ENCODE peak calls at places on chromosomes 4 and X, in five cellular contexts. One of them, this sample, is unnamed.

GRCh38 chr4:26039950-26040349 is 125.9 kb downstream of the SMIM20 start:
- DNase-seq in BJ: no peak
- DNase-seq in GM20000: no peak
- DNase-seq in cardiac fibroblast: peak
- DNase-seq in right atrium auricular region: no peak
- DNase-seq in this sample: no peak

GRCh38 chr4:87839309-87839946 is 6.7 kb downstream of the MEPE start:
- DNase-seq in cardiac fibroblast: peak
- DNase-seq in BJ: no peak
- DNase-seq in right atrium auricular region: peak
- DNase-seq in GM20000: peak
- DNase-seq in this sample: peak

GRCh38 chrX:153960077-153960476 is 11.5 kb downstream of the HCFC1 start:
- DNase-seq in right atrium auricular region: no peak
- DNase-seq in GM20000: no peak
- DNase-seq in cardiac fibroblast: no peak
- DNase-seq in BJ: no peak
- DNase-seq in this sample: no peak

GRCh38 chr4:183229397-183229796 is 90.7 kb downstream of the CLDN22 start:
- DNase-seq in right atrium auricular region: no peak
- DNase-seq in GM20000: no peak
- DNase-seq in BJ: no peak
- DNase-seq in cardiac fibroblast: no peak
- DNase-seq in this sample: peak

GRCh38 chr4:82797591-82798081 is 960 bp downstream of the SCD5 start:
- DNase-seq in right atrium auricular region: peak
- DNase-seq in cardiac fibroblast: peak
- DNase-seq in BJ: no peak
- DNase-seq in GM20000: peak
- DNase-seq in this sample: no peak

GRCh38 chrX:31858915-31859314 is 787.1 kb upstream of the FTHL17 start:
- DNase-seq in GM20000: no peak
- DNase-seq in right atrium auricular region: no peak
- DNase-seq in BJ: no peak
- DNase-seq in cardiac fibroblast: no peak
- DNase-seq in this sample: no peak

GRCh38 chrX:20884565-20884964 is 489.7 kb upstream of the CNKSR2 start:
- DNase-seq in cardiac fibroblast: no peak
- DNase-seq in BJ: no peak
- DNase-seq in GM20000: no peak
- DNase-seq in right atrium auricular region: no peak
- DNase-seq in this sample: no peak

GRCh38 chr4:39706334-39706733 is 8.4 kb downstream of the UBE2K start:
- DNase-seq in BJ: peak
- DNase-seq in GM20000: no peak
- DNase-seq in cardiac fibroblast: peak
- DNase-seq in right atrium auricular region: peak
- DNase-seq in this sample: peak

GRCh38 chr4:144820706-144821105 is 174.8 kb downstream of the HHIP start:
- DNase-seq in BJ: peak
- DNase-seq in GM20000: no peak
- DNase-seq in cardiac fibroblast: peak
- DNase-seq in right atrium auricular region: no peak
- DNase-seq in this sample: peak

GRCh38 chrX:850471-850916 is 219.9 kb downstream of the SHOX start:
- DNase-seq in right atrium auricular region: no peak
- DNase-seq in BJ: no peak
- DNase-seq in GM20000: no peak
- DNase-seq in cardiac fibroblast: no peak
- DNase-seq in this sample: peak

GRCh38 chr4:157242871-157243270 is 22.3 kb downstream of the GRIA2 start:
- DNase-seq in BJ: no peak
- DNase-seq in right atrium auricular region: no peak
- DNase-seq in cardiac fibroblast: no peak
- DNase-seq in GM20000: no peak
- DNase-seq in this sample: no peak

GRCh38 chrX:138763761-138764160 is 52.2 kb upstream of the FGF13 start:
- DNase-seq in right atrium auricular region: no peak
- DNase-seq in cardiac fibroblast: no peak
- DNase-seq in BJ: no peak
- DNase-seq in GM20000: no peak
- DNase-seq in this sample: no peak

GRCh38 chr4:89486042-89486441 is 178.4 kb upstream of the GPRIN3 start:
- DNase-seq in GM20000: peak
- DNase-seq in right atrium auricular region: no peak
- DNase-seq in BJ: no peak
- DNase-seq in cardiac fibroblast: peak
- DNase-seq in this sample: peak

GRCh38 chr4:74376888-74377483 is 12.0 kb downstream of the EREG start:
- DNase-seq in right atrium auricular region: no peak
- DNase-seq in BJ: no peak
- DNase-seq in GM20000: peak
- DNase-seq in cardiac fibroblast: peak
- DNase-seq in this sample: peak

GRCh38 chrX:629230-630006 is 1.2 kb upstream of the SHOX start:
- DNase-seq in right atrium auricular region: no peak
- DNase-seq in GM20000: no peak
- DNase-seq in cardiac fibroblast: peak
- DNase-seq in BJ: no peak
- DNase-seq in this sample: no peak

GRCh38 chr4:10184051-10184450 is 67.5 kb upstream of the WDR1 start:
- DNase-seq in cardiac fibroblast: peak
- DNase-seq in right atrium auricular region: no peak
- DNase-seq in GM20000: no peak
- DNase-seq in BJ: peak
- DNase-seq in this sample: peak

GRCh38 chr4:99117876-99118693 is 26.0 kb downstream of the ADH4 start:
- DNase-seq in cardiac fibroblast: peak
- DNase-seq in BJ: no peak
- DNase-seq in GM20000: peak
- DNase-seq in right atrium auricular region: no peak
- DNase-seq in this sample: no peak

GRCh38 chr4:39539026-39539690 is 11.9 kb upstream of the UGDH start:
- DNase-seq in cardiac fibroblast: no peak
- DNase-seq in GM20000: no peak
- DNase-seq in BJ: no peak
- DNase-seq in right atrium auricular region: no peak
- DNase-seq in this sample: no peak

GRCh38 chr4:126777649-126778048 is 855.1 kb upstream of the INTU start:
- DNase-seq in GM20000: no peak
- DNase-seq in right atrium auricular region: no peak
- DNase-seq in BJ: peak
- DNase-seq in cardiac fibroblast: peak
- DNase-seq in this sample: peak

GRCh38 chr4:69617083-69617694 is 22.3 kb downstream of the UGT2A2 start:
- DNase-seq in right atrium auricular region: no peak
- DNase-seq in GM20000: peak
- DNase-seq in cardiac fibroblast: peak
- DNase-seq in BJ: no peak
- DNase-seq in this sample: peak

GRCh38 chr4:4480685-4481393 is 61.0 kb downstream of the STX18 start:
- DNase-seq in cardiac fibroblast: peak
- DNase-seq in BJ: peak
- DNase-seq in right atrium auricular region: no peak
- DNase-seq in GM20000: no peak
- DNase-seq in this sample: peak

GRCh38 chrX:48071064-48071985 is at the start of gene ZNF630:
- DNase-seq in cardiac fibroblast: peak
- DNase-seq in BJ: peak
- DNase-seq in GM20000: peak
- DNase-seq in right atrium auricular region: peak
- DNase-seq in this sample: no peak

GRCh38 chrX:126272795-126273497 is 106.9 kb upstream of the DCAF12L2 start:
- DNase-seq in right atrium auricular region: no peak
- DNase-seq in cardiac fibroblast: no peak
- DNase-seq in BJ: no peak
- DNase-seq in GM20000: no peak
- DNase-seq in this sample: no peak

GRCh38 chrX:110315541-110315940 is 2.3 kb downstream of the AMMECR1 start:
- DNase-seq in right atrium auricular region: no peak
- DNase-seq in BJ: no peak
- DNase-seq in GM20000: peak
- DNase-seq in cardiac fibroblast: no peak
- DNase-seq in this sample: no peak

GRCh38 chrX:29419774-29420553 is 795.4 kb upstream of the MAGEB2 start:
- DNase-seq in BJ: no peak
- DNase-seq in cardiac fibroblast: peak
- DNase-seq in GM20000: no peak
- DNase-seq in right atrium auricular region: no peak
- DNase-seq in this sample: no peak

GRCh38 chr4:105453550-105454201 is 20.2 kb downstream of the PPA2 start:
- DNase-seq in GM20000: peak
- DNase-seq in BJ: no peak
- DNase-seq in right atrium auricular region: no peak
- DNase-seq in cardiac fibroblast: no peak
- DNase-seq in this sample: no peak

GRCh38 chr4:128130621-128131020 is 69.5 kb downstream of the LARP1B start:
- DNase-seq in cardiac fibroblast: peak
- DNase-seq in right atrium auricular region: no peak
- DNase-seq in GM20000: no peak
- DNase-seq in BJ: no peak
- DNase-seq in this sample: no peak

GRCh38 chr4:32393806-32394205 is 1673.6 kb downstream of the PCDH7 start:
- DNase-seq in cardiac fibroblast: no peak
- DNase-seq in BJ: no peak
- DNase-seq in right atrium auricular region: no peak
- DNase-seq in GM20000: no peak
- DNase-seq in this sample: no peak

GRCh38 chrX:71909956-71910355 is 689 bp upstream of the NHSL2 start:
- DNase-seq in right atrium auricular region: no peak
- DNase-seq in BJ: no peak
- DNase-seq in cardiac fibroblast: no peak
- DNase-seq in GM20000: no peak
- DNase-seq in this sample: no peak

GRCh38 chr4:23135792-23136645 is 443.3 kb downstream of the GBA3 start:
- DNase-seq in GM20000: peak
- DNase-seq in right atrium auricular region: no peak
- DNase-seq in cardiac fibroblast: peak
- DNase-seq in BJ: no peak
- DNase-seq in this sample: peak

GRCh38 chr4:133996431-133997121 is 205.0 kb downstream of the PABPC4L start:
- DNase-seq in GM20000: no peak
- DNase-seq in BJ: no peak
- DNase-seq in cardiac fibroblast: no peak
- DNase-seq in right atrium auricular region: no peak
- DNase-seq in this sample: no peak

GRCh38 chr4:118968813-118969212 is 80.2 kb downstream of the SYNPO2 start:
- DNase-seq in cardiac fibroblast: peak
- DNase-seq in right atrium auricular region: no peak
- DNase-seq in BJ: no peak
- DNase-seq in GM20000: no peak
- DNase-seq in this sample: no peak

GRCh38 chrX:135086197-135086854 is 34.0 kb downstream of the ETDB start:
- DNase-seq in right atrium auricular region: no peak
- DNase-seq in BJ: no peak
- DNase-seq in cardiac fibroblast: peak
- DNase-seq in GM20000: peak
- DNase-seq in this sample: peak

GRCh38 chr4:120331486-120332281 is 265.0 kb upstream of the MAD2L1 start:
- DNase-seq in right atrium auricular region: no peak
- DNase-seq in GM20000: no peak
- DNase-seq in cardiac fibroblast: peak
- DNase-seq in BJ: no peak
- DNase-seq in this sample: no peak

DNA sequence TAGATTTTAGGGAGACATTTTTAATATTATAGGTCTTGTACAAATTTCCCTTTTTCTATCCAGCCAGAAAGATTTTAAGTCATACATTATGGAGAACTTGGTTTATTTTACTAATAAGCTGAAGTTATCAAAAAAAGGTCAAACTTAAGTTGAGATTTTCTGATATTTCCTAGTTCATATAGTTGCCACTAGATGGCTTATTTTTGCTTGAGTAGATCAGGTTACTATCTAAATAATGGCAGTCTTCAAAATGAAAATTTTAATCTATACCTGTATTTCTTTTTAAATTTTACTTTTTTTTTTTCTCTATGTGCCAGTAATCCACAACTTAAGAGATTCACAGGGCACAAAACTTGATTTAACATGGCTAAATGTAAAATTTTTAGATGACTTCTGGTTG is 52.3 kb downstream of the USP9X start:
- DNase-seq in BJ: no peak
- DNase-seq in GM20000: no peak
- DNase-seq in right atrium auricular region: no peak
- DNase-seq in cardiac fibroblast: no peak
- DNase-seq in this sample: no peak
- TF ChIP-seq CTCF in BJ: peak
- TF ChIP-seq CTCF in GM20000: no peak
- TF ChIP-seq CTCF in right atrium auricular region: no peak
- TF ChIP-seq CTCF in cardiac fibroblast: peak
- TF ChIP-seq CTCF in this sample: peak

GRCh38 chr4:71189471-71189870 is 149.3 kb upstream of the SLC4A4 start:
- DNase-seq in BJ: no peak
- DNase-seq in cardiac fibroblast: peak
- DNase-seq in right atrium auricular region: no peak
- DNase-seq in GM20000: no peak
- DNase-seq in this sample: peak
- TF ChIP-seq CTCF in BJ: peak
- TF ChIP-seq CTCF in cardiac fibroblast: peak
- TF ChIP-seq CTCF in right atrium auricular region: no peak
- TF ChIP-seq CTCF in GM20000: no peak
- TF ChIP-seq CTCF in this sample: peak

DNA sequence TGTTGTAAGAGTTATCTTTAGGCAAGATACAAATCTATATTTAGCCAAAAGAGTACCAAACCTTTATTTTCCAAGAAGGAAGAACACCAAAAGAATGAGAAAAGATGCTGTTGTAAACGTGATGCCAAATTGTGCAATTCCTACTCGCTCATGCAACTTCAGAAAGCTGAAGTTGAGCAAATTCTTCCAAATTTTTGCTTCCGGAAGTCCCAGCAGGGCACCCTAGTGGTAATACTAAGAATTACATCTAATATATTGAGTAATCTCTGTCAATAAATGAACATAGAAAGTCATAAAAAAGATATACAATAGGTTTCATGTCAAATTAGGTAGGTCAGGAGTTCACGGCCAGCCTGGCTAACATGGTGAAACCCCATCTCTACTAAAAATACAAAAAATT is 36.0 kb upstream of the SMARCAD1 start:
- DNase-seq in right atrium auricular region: no peak
- DNase-seq in BJ: no peak
- DNase-seq in GM20000: no peak
- DNase-seq in cardiac fibroblast: peak
- DNase-seq in this sample: no peak
- TF ChIP-seq CTCF in right atrium auricular region: no peak
- TF ChIP-seq CTCF in BJ: peak
- TF ChIP-seq CTCF in GM20000: no peak
- TF ChIP-seq CTCF in cardiac fibroblast: peak
- TF ChIP-seq CTCF in this sample: peak

DNA sequence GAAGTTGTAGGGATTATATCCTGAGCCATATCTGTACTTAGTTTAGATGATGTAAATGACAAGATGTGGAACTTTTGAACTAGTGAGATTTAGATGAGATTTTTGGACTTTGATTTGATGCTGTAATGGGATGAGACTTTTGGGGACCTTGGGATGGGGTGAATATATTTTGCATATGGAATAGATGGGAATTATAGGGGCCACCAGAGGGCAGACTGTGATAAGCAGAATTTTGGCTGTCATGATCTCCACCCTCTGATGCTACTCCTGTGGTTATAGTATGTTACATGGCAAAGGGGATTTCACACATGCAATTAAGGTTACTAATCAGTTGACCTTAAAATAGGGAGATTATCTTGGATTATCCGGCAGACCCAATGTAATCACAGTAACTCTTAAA is 214.0 kb upstream of the NHS start:
- DNase-seq in BJ: no peak
- DNase-seq in right atrium auricular region: no peak
- DNase-seq in cardiac fibroblast: no peak
- DNase-seq in GM20000: no peak
- DNase-seq in this sample: no peak
- TF ChIP-seq CTCF in BJ: peak
- TF ChIP-seq CTCF in right atrium auricular region: no peak
- TF ChIP-seq CTCF in cardiac fibroblast: no peak
- TF ChIP-seq CTCF in GM20000: no peak
- TF ChIP-seq CTCF in this sample: peak

This sample was measured in HFFc6.